ENCODE peak calls at places on chromosomes 16 and 17, in six cellular contexts. P is breast epithelium; D is HCT116; A is PC-3; N is left lung; Q is naive thymus-derived CD4-positive, alpha-beta T cell. W is an unnamed sample.

GRCh38 chr17:8060274-8060673 is 21.4 kb downstream of the ALOX15B start:
- DNase-seq in P (no peak), D (peak; percentile 75), A (peak; percentile 93), N (no peak), Q (no peak), W (peak; percentile 69)

GRCh38 chr17:29719469-29719868 is 96.8 kb upstream of the CORO6 start:
- DNase-seq in P (no peak), D (no peak), A (no peak), N (no peak), Q (no peak), W (no peak)

GRCh38 chr16:57386381-57386951 is 14.2 kb downstream of the CX3CL1 start:
- DNase-seq in P (no peak), D (no peak), A (no peak), N (no peak), Q (no peak), W (no peak)

GRCh38 chr16:84937196-84937935 is 74.0 kb downstream of the ZDHHC7 start:
- DNase-seq in P (no peak), D (no peak), A (no peak), N (no peak), Q (no peak), W (no peak)

GRCh38 chr17:41653421-41654133 is 29.2 kb upstream of the KRT17 start:
- DNase-seq in P (no peak), D (no peak), A (no peak), N (no peak), Q (no peak), W (no peak)

GRCh38 chr17:44012874-44013273 is 1.9 kb downstream of the TMEM101 start:
- DNase-seq in P (no peak), D (no peak), A (no peak), N (no peak), Q (no peak), W (no peak)

GRCh38 chr17:17326275-17326875 is 23.2 kb downstream of the NT5M start:
- DNase-seq in P (peak; percentile 10), D (no peak), A (no peak), N (no peak), Q (no peak), W (no peak)

GRCh38 chr17:45857977-45858708 is 13.5 kb downstream of the SPPL2C start:
- DNase-seq in P (no peak), D (no peak), A (peak; percentile 70), N (no peak), Q (no peak), W (no peak)

GRCh38 chr17:34146440-34147043 is 108.5 kb upstream of the CCL2 start:
- DNase-seq in P (peak; percentile 80), D (no peak), A (peak; percentile 30), N (peak; percentile 80), Q (no peak), W (peak; percentile 30)

GRCh38 chr17:28433696-28434095 is 27.7 kb upstream of the SLC46A1 start:
- DNase-seq in P (no peak), D (no peak), A (no peak), N (no peak), Q (no peak), W (no peak)

GRCh38 chr16:89506791-89507191 is 1.4 kb upstream of the SPG7 start:
- DNase-seq in P (no peak), D (no peak), A (no peak), N (peak; percentile 26), Q (no peak), W (peak; percentile 57)

GRCh38 chr17:75153854-75154194 is 488 bp downstream of the JPT1 start:
- DNase-seq in P (no peak), D (no peak), A (peak; percentile 12), N (peak; percentile 81), Q (peak; percentile 12), W (no peak)

GRCh38 chr17:75565066-75565465 is 22.5 kb upstream of the MYO15B start:
- DNase-seq in P (no peak), D (no peak), A (peak; percentile 96), N (no peak), Q (no peak), W (no peak)

GRCh38 chr17:78896091-78896833 is 6.7 kb downstream of the CEP295NL start:
- DNase-seq in P (no peak), D (no peak), A (no peak), N (no peak), Q (no peak), W (no peak)

GRCh38 chr17:27257031-27257357 is 36.9 kb upstream of the WSB1 start:
- DNase-seq in P (no peak), D (no peak), A (no peak), N (no peak), Q (no peak), W (no peak)

GRCh38 chr17:70041061-70041460 is 34.0 kb upstream of the KCNJ16 start:
- DNase-seq in P (no peak), D (no peak), A (no peak), N (no peak), Q (no peak), W (no peak)

GRCh38 chr16:48537909-48538745 is 71.9 kb downstream of the N4BP1 start:
- DNase-seq in P (no peak), D (no peak), A (no peak), N (peak; percentile 82), Q (no peak), W (no peak)

GRCh38 chr17:76139801-76140660 is 1.0 kb downstream of the FOXJ1 start:
- DNase-seq in P (no peak), D (no peak), A (no peak), N (peak; percentile 82), Q (peak; percentile 41), W (no peak)

GRCh38 chr17:81898029-81898866 is 3.8 kb upstream of the NPB start:
- DNase-seq in P (no peak), D (peak; percentile 56), A (peak; percentile 96), N (no peak), Q (no peak), W (no peak)

GRCh38 chr16:12703935-12704334 is 99.8 kb downstream of the CPPED1 start:
- DNase-seq in P (no peak), D (no peak), A (peak; percentile 5), N (no peak), Q (no peak), W (no peak)

GRCh38 chr16:78506372-78507193 is 407.1 kb downstream of the WWOX start:
- DNase-seq in P (no peak), D (no peak), A (no peak), N (no peak), Q (no peak), W (no peak)

GRCh38 chr16:55922662-55923061 is 47.5 kb upstream of the CES5A start:
- DNase-seq in P (no peak), D (no peak), A (no peak), N (no peak), Q (no peak), W (no peak)

GRCh38 chr17:76935331-76935730 is 67.1 kb downstream of the MGAT5B start:
- DNase-seq in P (no peak), D (no peak), A (peak; percentile 75), N (no peak), Q (no peak), W (no peak)

GRCh38 chr17:51120357-51120738 is 320 bp downstream of the SPAG9 start:
- DNase-seq in P (peak; percentile 57), D (no peak), A (no peak), N (no peak), Q (no peak), W (no peak)

GRCh38 chr16:85216522-85217375 is 104.5 kb upstream of the CIBAR2 start:
- DNase-seq in P (no peak), D (no peak), A (no peak), N (no peak), Q (no peak), W (no peak)

GRCh38 chr17:76239538-76240274 is 587 bp downstream of the RNF157 start:
- DNase-seq in P (no peak), D (no peak), A (no peak), N (peak; percentile 80), Q (no peak), W (no peak)

GRCh38 chr17:33664116-33664840 is 371.2 kb upstream of the ASIC2 start:
- DNase-seq in P (no peak), D (no peak), A (no peak), N (no peak), Q (no peak), W (no peak)

GRCh38 chr16:3113765-3114479 is 1.5 kb downstream of the ZNF205 start:
- DNase-seq in P (no peak), D (no peak), A (peak; percentile 32), N (peak; percentile 24), Q (no peak), W (no peak)

GRCh38 chr17:54903375-54903774 is 2.7 kb downstream of the TOM1L1 start:
- DNase-seq in P (no peak), D (no peak), A (no peak), N (peak; percentile 71), Q (no peak), W (no peak)

GRCh38 chr17:8175795-8176196 is 384 bp downstream of the TMEM107 start:
- DNase-seq in P (no peak), D (no peak), A (no peak), N (no peak), Q (no peak), W (no peak)

GRCh38 chr16:88782454-88783390 is 2.3 kb downstream of the PIEZO1 start:
- DNase-seq in P (no peak), D (peak; percentile 48), A (peak; percentile 86), N (peak; percentile 82), Q (no peak), W (no peak)

DNA sequence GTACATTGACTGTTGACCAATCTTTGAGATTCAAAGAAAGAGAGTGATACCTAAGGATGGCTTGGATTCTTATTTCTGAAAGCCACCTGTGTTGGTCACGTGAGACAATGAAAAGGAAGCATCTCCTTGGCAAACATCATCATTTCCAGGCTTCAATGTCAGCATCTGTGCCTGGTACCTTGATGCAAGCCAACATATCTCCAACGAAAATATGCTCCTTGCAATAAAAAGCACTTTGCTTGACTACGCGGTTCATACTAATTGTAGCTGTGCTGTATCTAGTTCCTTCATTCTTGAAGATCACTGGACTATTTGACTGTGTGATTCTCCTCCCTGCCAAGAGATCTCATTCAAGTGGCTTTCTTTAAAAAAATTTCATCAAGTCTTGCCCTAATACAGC is 503.3 kb upstream of the PSMD7 start:
- DNase-seq in P (no peak), D (no peak), A (no peak), N (no peak), Q (no peak), W (no peak)
- H3K27ac ChIP-seq in P (no peak overlapping the region), D (no peak overlapping the region), A (no peak overlapping the region), N (no peak overlapping the region), Q (no peak overlapping the region), W (no peak overlapping the region)

GRCh38 chr16:64455275-64455674 is 666.6 kb downstream of the CDH11 start:
- DNase-seq in P (no peak), D (no peak), A (peak; percentile 76), N (no peak), Q (no peak), W (no peak)
- H3K27ac ChIP-seq in P (no peak overlapping the region), D (no peak overlapping the region), A (no peak overlapping the region), N (no peak overlapping the region), Q (no peak overlapping the region), W (no peak overlapping the region)

DNA sequence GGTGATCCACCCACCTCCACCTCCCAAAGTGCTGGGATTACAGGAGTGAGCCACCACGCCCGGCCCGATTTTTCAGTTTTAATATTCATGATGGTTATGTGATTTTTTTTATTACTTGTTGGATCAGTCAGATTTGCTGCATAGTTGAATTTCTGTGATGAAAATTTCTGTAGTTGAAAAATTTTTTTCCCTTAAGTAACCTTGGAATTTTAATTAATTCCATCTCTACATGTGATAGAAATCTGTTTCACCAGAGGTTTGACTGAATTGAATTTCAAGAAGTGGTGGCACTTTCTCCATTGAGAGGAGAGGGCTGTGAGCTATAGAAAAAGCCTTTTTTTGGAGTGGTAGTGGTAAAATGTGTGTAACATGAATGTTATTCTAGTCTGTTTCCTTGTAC is 24.7 kb downstream of the WIPF2 start:
- DNase-seq in P (no peak), D (no peak), A (no peak), N (no peak), Q (no peak), W (no peak)
- H3K27ac ChIP-seq in P (peak overlapping the region; percentile 54), D (no peak overlapping the region), A (no peak overlapping the region), N (no peak overlapping the region), Q (no peak overlapping the region), W (no peak overlapping the region)

GRCh38 chr17:14201087-14201486 is 35.6 kb downstream of the CDRT15 start:
- DNase-seq in P (no peak), D (no peak), A (no peak), N (no peak), Q (no peak), W (peak; percentile 76)
- H3K27ac ChIP-seq in P (no peak overlapping the region), D (no peak overlapping the region), A (no peak overlapping the region), N (peak overlapping the region; percentile 55), Q (peak overlapping the region; percentile 71), W (peak overlapping the region; percentile 60)